ENCODE peak calls at places on chromosomes 6 and 20, in six cellular contexts. One of them, this sample, is unnamed.
A peak's percentile ranks its signal among the peaks of the same experiment; 100 is the strongest.

GRCh38 chr6:109706513-109706912 is 15.4 kb downstream of the FIG4 start:
- DNase-seq in Ammon's horn: no peak
- DNase-seq in GM18507: no peak
- DNase-seq in cardiac septum: no peak
- DNase-seq in sigmoid colon: no peak
- DNase-seq in NCI-H1105: no peak
- DNase-seq in this sample: no peak

GRCh38 chr6:1624848-1625341 is 15.2 kb downstream of the FOXC1 start:
- DNase-seq in Ammon's horn: no peak
- DNase-seq in NCI-H1105: no peak
- DNase-seq in cardiac septum: peak; percentile 80
- DNase-seq in GM18507: no peak
- DNase-seq in sigmoid colon: no peak
- DNase-seq in this sample: no peak

GRCh38 chr6:46325561-46326525 is 155.1 kb upstream of the ENPP5 start:
- DNase-seq in NCI-H1105: peak; percentile 82
- DNase-seq in cardiac septum: no peak
- DNase-seq in GM18507: no peak
- DNase-seq in Ammon's horn: peak; percentile 88
- DNase-seq in sigmoid colon: no peak
- DNase-seq in this sample: no peak

GRCh38 chr6:148760568-148761531 is 14.0 kb downstream of the UST start:
- DNase-seq in sigmoid colon: peak; percentile 93
- DNase-seq in cardiac septum: no peak
- DNase-seq in Ammon's horn: peak; percentile 81
- DNase-seq in NCI-H1105: no peak
- DNase-seq in GM18507: no peak
- DNase-seq in this sample: peak; percentile 56

GRCh38 chr6:127547909-127548649 is 28.9 kb upstream of the C6orf58 start:
- DNase-seq in NCI-H1105: no peak
- DNase-seq in sigmoid colon: no peak
- DNase-seq in cardiac septum: no peak
- DNase-seq in Ammon's horn: no peak
- DNase-seq in GM18507: no peak
- DNase-seq in this sample: no peak

GRCh38 chr20:50980851-50981713 is 22.5 kb downstream of the MOCS3 start:
- DNase-seq in sigmoid colon: no peak
- DNase-seq in Ammon's horn: peak; percentile 75
- DNase-seq in NCI-H1105: peak; percentile 61
- DNase-seq in GM18507: peak; percentile 43
- DNase-seq in cardiac septum: no peak
- DNase-seq in this sample: peak; percentile 41

GRCh38 chr6:1767481-1768246 is 157.9 kb downstream of the FOXC1 start:
- DNase-seq in sigmoid colon: no peak
- DNase-seq in GM18507: no peak
- DNase-seq in NCI-H1105: no peak
- DNase-seq in Ammon's horn: no peak
- DNase-seq in cardiac septum: no peak
- DNase-seq in this sample: no peak

GRCh38 chr20:40880063-40880715 is 148.4 kb upstream of the TOP1 start:
- DNase-seq in Ammon's horn: no peak
- DNase-seq in NCI-H1105: no peak
- DNase-seq in GM18507: no peak
- DNase-seq in sigmoid colon: no peak
- DNase-seq in cardiac septum: no peak
- DNase-seq in this sample: no peak

GRCh38 chr6:2966347-2966746 is 5.0 kb downstream of the SERPINB6 start:
- DNase-seq in cardiac septum: no peak
- DNase-seq in sigmoid colon: no peak
- DNase-seq in GM18507: no peak
- DNase-seq in Ammon's horn: no peak
- DNase-seq in NCI-H1105: no peak
- DNase-seq in this sample: peak; percentile 66

GRCh38 chr6:90483116-90483839 is 103.6 kb downstream of the MAP3K7 start:
- DNase-seq in GM18507: no peak
- DNase-seq in cardiac septum: no peak
- DNase-seq in Ammon's horn: peak; percentile 56
- DNase-seq in NCI-H1105: no peak
- DNase-seq in sigmoid colon: no peak
- DNase-seq in this sample: no peak

GRCh38 chr6:129440691-129441090 is 269.3 kb downstream of the ARHGAP18 start:
- DNase-seq in NCI-H1105: no peak
- DNase-seq in GM18507: no peak
- DNase-seq in cardiac septum: no peak
- DNase-seq in sigmoid colon: no peak
- DNase-seq in Ammon's horn: no peak
- DNase-seq in this sample: no peak

GRCh38 chr20:46401478-46401860 is 4.9 kb downstream of the ELMO2 start:
- DNase-seq in cardiac septum: no peak
- DNase-seq in sigmoid colon: no peak
- DNase-seq in NCI-H1105: no peak
- DNase-seq in Ammon's horn: no peak
- DNase-seq in GM18507: no peak
- DNase-seq in this sample: peak; percentile 53

GRCh38 chr6:168545428-168545827 is 104.4 kb downstream of the SMOC2 start:
- DNase-seq in GM18507: no peak
- DNase-seq in Ammon's horn: no peak
- DNase-seq in NCI-H1105: no peak
- DNase-seq in sigmoid colon: no peak
- DNase-seq in cardiac septum: no peak
- DNase-seq in this sample: no peak

GRCh38 chr6:11969092-11969491 is 43.0 kb upstream of the HIVEP1 start:
- DNase-seq in NCI-H1105: no peak
- DNase-seq in GM18507: no peak
- DNase-seq in cardiac septum: no peak
- DNase-seq in sigmoid colon: no peak
- DNase-seq in Ammon's horn: no peak
- DNase-seq in this sample: peak; percentile 15

GRCh38 chr6:132506461-132506860 is 6.5 kb downstream of the STX7 start:
- DNase-seq in cardiac septum: no peak
- DNase-seq in NCI-H1105: no peak
- DNase-seq in GM18507: no peak
- DNase-seq in Ammon's horn: no peak
- DNase-seq in sigmoid colon: no peak
- DNase-seq in this sample: no peak

GRCh38 chr6:100657678-100658330 is 193.1 kb upstream of the SIM1 start:
- DNase-seq in Ammon's horn: no peak
- DNase-seq in NCI-H1105: peak; percentile 26
- DNase-seq in sigmoid colon: no peak
- DNase-seq in cardiac septum: no peak
- DNase-seq in GM18507: no peak
- DNase-seq in this sample: no peak

GRCh38 chr20:251352-251751 is 6.2 kb upstream of the DEFB132 start:
- DNase-seq in sigmoid colon: no peak
- DNase-seq in NCI-H1105: no peak
- DNase-seq in GM18507: no peak
- DNase-seq in Ammon's horn: no peak
- DNase-seq in cardiac septum: no peak
- DNase-seq in this sample: no peak

GRCh38 chr6:105250523-105250922 is 70.7 kb upstream of the POPDC3 start:
- DNase-seq in GM18507: no peak
- DNase-seq in sigmoid colon: no peak
- DNase-seq in cardiac septum: no peak
- DNase-seq in NCI-H1105: no peak
- DNase-seq in Ammon's horn: no peak
- DNase-seq in this sample: no peak

GRCh38 chr6:44217332-44218143 is 812 bp downstream of the MYMX start:
- DNase-seq in GM18507: no peak
- DNase-seq in cardiac septum: peak; percentile 78
- DNase-seq in Ammon's horn: peak; percentile 64
- DNase-seq in sigmoid colon: peak; percentile 92
- DNase-seq in NCI-H1105: no peak
- DNase-seq in this sample: peak; percentile 84

GRCh38 chr6:11947569-11947968 is 64.5 kb upstream of the HIVEP1 start:
- DNase-seq in cardiac septum: no peak
- DNase-seq in sigmoid colon: no peak
- DNase-seq in Ammon's horn: no peak
- DNase-seq in NCI-H1105: no peak
- DNase-seq in GM18507: no peak
- DNase-seq in this sample: no peak

GRCh38 chr6:82894653-82895259 is 170.9 kb downstream of the UBE3D start:
- DNase-seq in sigmoid colon: no peak
- DNase-seq in Ammon's horn: no peak
- DNase-seq in cardiac septum: no peak
- DNase-seq in NCI-H1105: no peak
- DNase-seq in GM18507: no peak
- DNase-seq in this sample: no peak

GRCh38 chr20:3203315-3204123 is 963 bp downstream of the DDRGK1 start:
- DNase-seq in sigmoid colon: no peak
- DNase-seq in NCI-H1105: peak; percentile 65
- DNase-seq in Ammon's horn: peak; percentile 31
- DNase-seq in GM18507: peak; percentile 29
- DNase-seq in cardiac septum: no peak
- DNase-seq in this sample: peak; percentile 40

GRCh38 chr6:8268606-8269005 is 166.3 kb upstream of the EEF1E1 start:
- DNase-seq in NCI-H1105: no peak
- DNase-seq in sigmoid colon: no peak
- DNase-seq in cardiac septum: no peak
- DNase-seq in Ammon's horn: no peak
- DNase-seq in GM18507: no peak
- DNase-seq in this sample: no peak

GRCh38 chr20:51760905-51761544 is 7.2 kb downstream of the ATP9A start:
- DNase-seq in sigmoid colon: no peak
- DNase-seq in cardiac septum: no peak
- DNase-seq in GM18507: no peak
- DNase-seq in Ammon's horn: peak; percentile 16
- DNase-seq in NCI-H1105: no peak
- DNase-seq in this sample: no peak

GRCh38 chr6:108850669-108851467 is 2.6 kb downstream of the ARMC2 start:
- DNase-seq in Ammon's horn: no peak
- DNase-seq in GM18507: no peak
- DNase-seq in NCI-H1105: no peak
- DNase-seq in cardiac septum: no peak
- DNase-seq in sigmoid colon: no peak
- DNase-seq in this sample: peak; percentile 67

GRCh38 chr6:168452685-168453377 is 11.8 kb downstream of the SMOC2 start:
- DNase-seq in Ammon's horn: no peak
- DNase-seq in NCI-H1105: no peak
- DNase-seq in GM18507: no peak
- DNase-seq in sigmoid colon: no peak
- DNase-seq in cardiac septum: no peak
- DNase-seq in this sample: no peak

GRCh38 chr20:41232971-41233926 is 84.3 kb downstream of the ZHX3 start:
- DNase-seq in NCI-H1105: no peak
- DNase-seq in GM18507: no peak
- DNase-seq in Ammon's horn: peak; percentile 54
- DNase-seq in cardiac septum: no peak
- DNase-seq in sigmoid colon: no peak
- DNase-seq in this sample: no peak